ENCODE peak calls at places on chromosome 10, in six cellular contexts. C, H, I, Z, M and X are unnamed samples.

GRCh38 chr10:86665218-86665607 is 3.1 kb upstream of the LDB3 start:
- DNase-seq in C (no peak), H (no peak), I (no peak), Z (no peak), M (no peak), X (no peak)

GRCh38 chr10:31977440-31978157 is 49.0 kb upstream of the ARHGAP12 start:
- DNase-seq in C (no peak), H (no peak), I (no peak), Z (no peak), M (no peak), X (no peak)

GRCh38 chr10:78624791-78625190 is 444.0 kb upstream of the ZMIZ1 start:
- DNase-seq in C (no peak), H (no peak), I (no peak), Z (no peak), M (no peak), X (no peak)

GRCh38 chr10:1203216-1203615 is 147.0 kb downstream of the WDR37 start:
- DNase-seq in C (no peak), H (no peak), I (no peak), Z (no peak), M (no peak), X (no peak)

GRCh38 chr10:72912715-72913114 is 19.2 kb downstream of the OIT3 start:
- DNase-seq in C (no peak), H (no peak), I (no peak), Z (no peak), M (no peak), X (no peak)

GRCh38 chr10:86340991-86341260 is 25.7 kb downstream of the GRID1 start:
- DNase-seq in C (no peak), H (no peak), I (no peak), Z (no peak), M (no peak), X (no peak)

GRCh38 chr10:95496951-95497350 is 64.2 kb downstream of the SORBS1 start:
- DNase-seq in C (no peak), H (no peak), I (no peak), Z (no peak), M (no peak), X (no peak)

GRCh38 chr10:58778966-58779365 is 266.3 kb downstream of the BICC1 start:
- DNase-seq in C (no peak), H (no peak), I (no peak), Z (no peak), M (no peak), X (no peak)

GRCh38 chr10:3961082-3961481 is 176.1 kb upstream of the KLF6 start:
- DNase-seq in C (no peak), H (no peak), I (no peak), Z (no peak), M (no peak), X (peak; percentile 70)

GRCh38 chr10:107631876-107632275 is 467.4 kb upstream of the SORCS1 start:
- DNase-seq in C (no peak), H (peak; percentile 37), I (no peak), Z (no peak), M (no peak), X (no peak)

GRCh38 chr10:20836401-20836800 is 60.7 kb downstream of the NEBL start:
- DNase-seq in C (no peak), H (no peak), I (no peak), Z (no peak), M (no peak), X (no peak)

GRCh38 chr10:15462253-15462885 is 91.3 kb upstream of the FAM171A1 start:
- DNase-seq in C (no peak), H (no peak), I (no peak), Z (no peak), M (no peak), X (no peak)